ENCODE peak calls at places on chromosomes 2 and 18, in six cellular contexts. W is stomach, P is fibroblast of mammary gland, H is endothelial cell, F is AG09319, U is cardiac fibroblast. Q is an unnamed sample.

GRCh38 chr2:1072258-1072657 is 121.6 kb downstream of the SNTG2 start:
- DNase-seq in W (no peak), P (no peak), H (no peak), F (no peak), U (no peak), Q (no peak)

GRCh38 chr2:240431276-240431662 is 4.2 kb upstream of the GPC1 start:
- DNase-seq in W (peak), P (no peak), H (no peak), F (no peak), U (no peak), Q (no peak)

GRCh38 chr2:215816424-215816823 is 196.9 kb downstream of the MREG start:
- DNase-seq in W (no peak), P (no peak), H (no peak), F (no peak), U (no peak), Q (no peak)

GRCh38 chr2:109403841-109404201 is 209.9 kb downstream of the SEPTIN10 start:
- DNase-seq in W (no peak), P (peak), H (no peak), F (no peak), U (no peak), Q (no peak)

GRCh38 chr18:9539283-9539682 is 64.0 kb downstream of the RALBP1 start:
- DNase-seq in W (no peak), P (peak), H (no peak), F (no peak), U (peak), Q (no peak)

GRCh38 chr2:238231809-238232208 is 8.0 kb downstream of the HES6 start:
- DNase-seq in W (no peak), P (no peak), H (no peak), F (no peak), U (no peak), Q (no peak)

GRCh38 chr2:12064153-12064552 is 317.7 kb downstream of the LPIN1 start:
- DNase-seq in W (no peak), P (no peak), H (no peak), F (no peak), U (no peak), Q (no peak)

GRCh38 chr2:227164745-227165350 is 424 bp downstream of the COL4A3 start:
- DNase-seq in W (peak), P (no peak), H (peak), F (no peak), U (no peak), Q (peak)

GRCh38 chr2:159267926-159268325 is 18.6 kb downstream of the WDSUB1 start:
- DNase-seq in W (no peak), P (no peak), H (no peak), F (no peak), U (no peak), Q (no peak)

GRCh38 chr2:69185807-69186206 is 172.8 kb downstream of the ANTXR1 start:
- DNase-seq in W (no peak), P (peak), H (no peak), F (no peak), U (no peak), Q (no peak)

GRCh38 chr18:22060361-22060760 is 109.0 kb upstream of the GATA6 start:
- DNase-seq in W (no peak), P (no peak), H (no peak), F (no peak), U (no peak), Q (no peak)

GRCh38 chr2:223901311-223901710 is 43.8 kb downstream of the WDFY1 start:
- DNase-seq in W (no peak), P (no peak), H (no peak), F (no peak), U (no peak), Q (no peak)

GRCh38 chr2:163692611-163693482 is 43.0 kb downstream of the FIGN start:
- DNase-seq in W (no peak), P (peak), H (no peak), F (no peak), U (no peak), Q (no peak)

GRCh38 chr2:240644171-240644651 is 18.9 kb downstream of the GPR35 start:
- DNase-seq in W (peak), P (no peak), H (no peak), F (no peak), U (no peak), Q (no peak)

GRCh38 chr18:49460958-49461601 is 635 bp upstream of the DYM start:
- DNase-seq in W (no peak), P (peak), H (no peak), F (no peak), U (peak), Q (no peak)

GRCh38 chr18:2337552-2338141 is 233.7 kb downstream of the METTL4 start:
- DNase-seq in W (peak), P (peak), H (peak), F (no peak), U (peak), Q (peak)

GRCh38 chr2:58629720-58630119 is 388.6 kb upstream of the FANCL start:
- DNase-seq in W (no peak), P (no peak), H (no peak), F (no peak), U (no peak), Q (no peak)

GRCh38 chr2:30150786-30151185 is 4.0 kb downstream of the YPEL5 start:
- DNase-seq in W (no peak), P (no peak), H (no peak), F (no peak), U (no peak), Q (no peak)

GRCh38 chr18:36693931-36694661 is 134.7 kb downstream of the TPGS2 start:
- DNase-seq in W (no peak), P (peak), H (no peak), F (no peak), U (no peak), Q (no peak)

GRCh38 chr18:34957119-34957863 is 83.9 kb upstream of the MAPRE2 start:
- DNase-seq in W (no peak), P (no peak), H (no peak), F (no peak), U (peak), Q (no peak)

GRCh38 chr2:236121546-236121945 is 46.6 kb downstream of the GBX2 start:
- DNase-seq in W (no peak), P (peak), H (no peak), F (no peak), U (no peak), Q (no peak)

GRCh38 chr2:151774506-151774905 is 40.2 kb upstream of the NEB start:
- DNase-seq in W (no peak), P (peak), H (no peak), F (peak), U (peak), Q (no peak)

GRCh38 chr2:16664052-16664731 is 1.4 kb downstream of the CYRIA start:
- DNase-seq in W (no peak), P (peak), H (peak), F (peak), U (peak), Q (peak)

GRCh38 chr2:15761910-15762309 is 170.2 kb downstream of the DDX1 start:
- DNase-seq in W (no peak), P (no peak), H (no peak), F (no peak), U (no peak), Q (no peak)

GRCh38 chr2:76212305-76212985 is 501.7 kb upstream of the GCFC2 start:
- DNase-seq in W (no peak), P (no peak), H (no peak), F (no peak), U (no peak), Q (no peak)

GRCh38 chr2:238859636-238860347 is 11.9 kb downstream of the TWIST2 start:
- DNase-seq in W (peak), P (no peak), H (no peak), F (no peak), U (no peak), Q (no peak)

GRCh38 chr2:124778076-124778475 is 753.0 kb downstream of the CNTNAP5 start:
- DNase-seq in W (no peak), P (no peak), H (no peak), F (no peak), U (peak), Q (no peak)

GRCh38 chr2:119702918-119703401 is 24.0 kb downstream of the TMEM177 start:
- DNase-seq in W (peak), P (peak), H (peak), F (peak), U (peak), Q (peak)

GRCh38 chr2:164967349-164967748 is 12.0 kb upstream of the SLC38A11 start:
- DNase-seq in W (no peak), P (no peak), H (no peak), F (no peak), U (no peak), Q (no peak)

GRCh38 chr18:21363411-21363810 is 121.4 kb downstream of the GREB1L start:
- DNase-seq in W (no peak), P (no peak), H (no peak), F (no peak), U (no peak), Q (no peak)

GRCh38 chr2:112944971-112945370 is 32.8 kb upstream of the IL36G start:
- DNase-seq in W (no peak), P (no peak), H (no peak), F (no peak), U (no peak), Q (no peak)

GRCh38 chr18:39909706-39910105 is 2045.3 kb upstream of the PIK3C3 start:
- DNase-seq in W (no peak), P (peak), H (no peak), F (no peak), U (no peak), Q (no peak)

DNA sequence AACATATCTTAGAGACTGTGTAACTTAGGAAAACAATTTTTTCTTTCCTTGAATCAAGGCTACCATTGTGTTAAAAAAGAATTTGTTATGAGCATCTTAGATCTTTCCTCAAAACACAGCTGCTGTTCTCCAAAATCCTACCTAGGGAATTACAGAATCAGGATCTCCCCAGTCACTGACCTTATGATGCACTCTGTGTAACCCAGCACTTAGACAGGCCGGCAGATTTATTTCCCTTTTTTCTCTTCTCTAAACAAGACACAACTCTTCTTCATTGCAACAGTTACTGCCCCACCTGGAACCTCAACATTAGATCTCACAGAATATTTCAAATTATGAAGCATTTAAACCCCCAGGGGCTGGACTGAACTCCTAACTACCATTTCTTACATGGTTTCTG is 13.5 kb upstream of the C2orf15 start:
- DNase-seq in W (no peak), P (no peak), H (no peak), F (no peak), U (no peak), Q (no peak)
- TF ChIP-seq CTCF in W (no peak), P (no peak), H (no peak), F (no peak), U (no peak), Q (no peak)

GRCh38 chr2:42337356-42337820 is 23.6 kb downstream of the COX7A2L start:
- DNase-seq in W (no peak), P (no peak), H (no peak), F (no peak), U (no peak), Q (no peak)
- TF ChIP-seq CTCF in W (no peak), P (no peak), H (no peak), F (no peak), U (peak), Q (no peak)

GRCh38 chr18:23617412-23618009 is 31.2 kb upstream of the NPC1 start:
- DNase-seq in W (no peak), P (no peak), H (no peak), F (no peak), U (no peak), Q (peak)

GRCh38 chr18:23618862-23619387 is 32.6 kb upstream of the NPC1 start:
- DNase-seq in W (no peak), P (peak), H (peak), F (no peak), U (no peak), Q (peak)

GRCh38 chr18:23616258-23616657 is 30.0 kb upstream of the NPC1 start:
- DNase-seq in W (no peak), P (no peak), H (no peak), F (no peak), U (no peak), Q (no peak)

GRCh38 chr18:23623040-23623439 is 36.7 kb upstream of the NPC1 start:
- DNase-seq in W (no peak), P (no peak), H (no peak), F (no peak), U (no peak), Q (no peak)

GRCh38 chr18:23619388-23619873 is 33.1 kb upstream of the NPC1 start:
- DNase-seq in W (peak), P (peak), H (peak), F (no peak), U (peak), Q (no peak)
- TF ChIP-seq CTCF in W (no peak), P (no peak), H (no peak), F (no peak), U (no peak), Q (no peak)

DNA sequence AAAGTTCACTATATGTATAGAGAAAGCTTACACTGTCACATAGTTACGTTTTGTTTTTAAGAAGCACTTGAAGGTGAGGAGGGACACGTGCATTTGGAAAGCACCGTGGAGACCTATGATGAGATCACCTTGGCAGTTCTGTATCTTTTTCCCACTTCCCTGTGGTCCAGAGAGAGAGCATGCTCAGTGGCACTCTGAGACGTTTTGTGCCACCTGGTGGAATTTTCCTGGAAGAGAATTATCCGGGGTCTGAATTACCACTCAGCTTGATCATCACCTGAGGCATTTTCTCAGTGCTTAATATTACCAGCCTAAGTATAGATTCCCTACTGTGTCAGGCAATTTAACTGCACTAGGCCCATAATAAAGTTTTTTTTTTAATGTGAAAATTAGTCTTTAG is 469.4 kb upstream of the SMIM21 start:
- DNase-seq in W (no peak), P (no peak), H (peak), F (no peak), U (no peak), Q (no peak)
- TF ChIP-seq CTCF in W (no peak), P (no peak), H (no peak), F (no peak), U (no peak), Q (no peak)